ENCODE peak calls at places on chromosomes 7 and 10, in six cellular contexts. V is fibroblast of pulmonary artery, U is suprapubic skin, S is GM20000, O is cardiac fibroblast, K is neural crest cell. H is an unnamed sample.

GRCh38 chr7:38463277-38464224 is 167.6 kb downstream of the AMPH start:
- DNase-seq in V (peak), U (no peak), S (peak), O (peak), K (no peak), H (peak)

GRCh38 chr7:154842608-154843007 is 160.3 kb downstream of the PAXIP1 start:
- DNase-seq in V (no peak), U (no peak), S (no peak), O (no peak), K (no peak), H (no peak)

GRCh38 chr10:32337343-32337742 is 9.6 kb downstream of the EPC1 start:
- DNase-seq in V (no peak), U (no peak), S (no peak), O (no peak), K (no peak), H (no peak)

GRCh38 chr7:15822123-15822495 is 135.6 kb upstream of the MEOX2 start:
- DNase-seq in V (no peak), U (no peak), S (no peak), O (no peak), K (no peak), H (no peak)

GRCh38 chr10:107653832-107654287 is 489.4 kb upstream of the SORCS1 start:
- DNase-seq in V (peak), U (no peak), S (peak), O (peak), K (no peak), H (no peak)

GRCh38 chr7:100493476-100494264 is 9.9 kb downstream of the NYAP1 start:
- DNase-seq in V (no peak), U (no peak), S (peak), O (no peak), K (no peak), H (peak)

GRCh38 chr7:143069912-143070500 is 17.9 kb downstream of the OR6V1 start:
- DNase-seq in V (no peak), U (no peak), S (no peak), O (no peak), K (no peak), H (no peak)

GRCh38 chr10:125005312-125006187 is 63.6 kb downstream of the ZRANB1 start:
- DNase-seq in V (no peak), U (peak), S (no peak), O (no peak), K (no peak), H (no peak)

GRCh38 chr7:147012670-147013069 is 896.1 kb downstream of the CNTNAP2 start:
- DNase-seq in V (no peak), U (no peak), S (no peak), O (no peak), K (no peak), H (no peak)

GRCh38 chr10:7560519-7560918 is 106.2 kb downstream of the ITIH5 start:
- DNase-seq in V (no peak), U (no peak), S (no peak), O (no peak), K (no peak), H (no peak)

GRCh38 chr10:90890347-90890746 is 18.6 kb downstream of the RPP30 start:
- DNase-seq in V (no peak), U (no peak), S (no peak), O (no peak), K (no peak), H (no peak)

GRCh38 chr7:157768198-157768597 is 431.4 kb downstream of the DNAJB6 start:
- DNase-seq in V (no peak), U (no peak), S (no peak), O (no peak), K (no peak), H (no peak)

GRCh38 chr7:157766098-157766497 is 429.3 kb downstream of the DNAJB6 start:
- DNase-seq in V (no peak), U (no peak), S (no peak), O (no peak), K (no peak), H (no peak)

GRCh38 chr7:157769870-157770213 is 433.0 kb downstream of the DNAJB6 start:
- DNase-seq in V (no peak), U (no peak), S (no peak), O (no peak), K (no peak), H (no peak)

GRCh38 chr7:157769016-157769869 is 432.4 kb downstream of the DNAJB6 start:
- DNase-seq in V (no peak), U (no peak), S (no peak), O (no peak), K (no peak), H (no peak)

DNA sequence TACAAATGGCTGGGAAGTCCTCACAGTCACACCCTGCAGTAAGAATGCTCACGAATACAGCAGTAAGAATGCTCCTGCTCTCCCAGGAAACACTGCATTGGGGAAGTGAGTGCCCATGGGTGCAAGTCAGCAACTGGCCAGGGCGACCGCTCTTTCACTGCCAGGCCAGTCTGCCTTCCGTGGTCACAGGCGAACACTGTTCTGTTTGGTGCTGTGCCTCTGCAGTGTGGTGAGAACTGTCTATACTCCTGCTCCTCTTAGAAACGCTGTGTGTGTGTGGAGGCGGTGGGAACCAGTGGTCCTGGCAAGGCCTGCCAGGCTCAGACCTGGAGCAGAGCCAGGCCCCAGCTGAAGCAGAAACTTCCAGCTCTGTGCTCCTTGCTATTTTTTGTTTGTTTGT is 430.7 kb downstream of the DNAJB6 start:
- DNase-seq in V (no peak), U (no peak), S (no peak), O (no peak), K (no peak), H (no peak)
- TF ChIP-seq CTCF in V (no peak), U (no peak), S (no peak), O (no peak), K (no peak), H (no peak)

DNA sequence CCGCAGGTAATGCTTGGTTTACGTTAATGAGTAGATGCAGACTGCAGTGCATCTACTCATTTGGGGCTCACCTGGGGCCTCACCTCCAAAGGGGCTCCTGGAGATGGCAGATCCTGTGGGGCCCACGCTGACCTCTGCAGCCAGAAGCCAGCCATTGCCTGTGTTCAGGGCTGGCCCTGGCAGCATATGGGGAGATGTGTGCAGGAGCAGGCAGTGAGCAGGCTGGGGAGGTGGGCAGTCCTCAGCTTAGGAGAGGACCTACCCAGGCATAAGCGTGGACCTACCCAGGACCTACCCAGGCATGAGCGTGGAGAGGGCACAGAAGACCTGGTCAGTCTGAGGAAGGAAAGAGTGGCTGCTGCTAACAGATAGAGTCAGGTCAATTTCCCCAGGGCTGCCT is 178.5 kb downstream of the PTPRN2 start:
- DNase-seq in V (no peak), U (no peak), S (no peak), O (no peak), K (no peak), H (no peak)
- TF ChIP-seq CTCF in V (no peak), U (no peak), S (no peak), O (no peak), K (no peak), H (no peak)

GRCh38 chr7:98283127-98283886 is 1.8 kb downstream of the BRI3 start:
- DNase-seq in V (peak), U (no peak), S (no peak), O (peak), K (no peak), H (no peak)

GRCh38 chr7:98286093-98286525 is 4.6 kb downstream of the BRI3 start:
- DNase-seq in V (peak), U (peak), S (no peak), O (peak), K (no peak), H (peak)

GRCh38 chr7:98283887-98284222 is 2.4 kb downstream of the BRI3 start:
- DNase-seq in V (no peak), U (no peak), S (no peak), O (no peak), K (no peak), H (no peak)

GRCh38 chr7:98285132-98286092 is 3.9 kb downstream of the BRI3 start:
- DNase-seq in V (no peak), U (no peak), S (no peak), O (no peak), K (no peak), H (no peak)

DNA sequence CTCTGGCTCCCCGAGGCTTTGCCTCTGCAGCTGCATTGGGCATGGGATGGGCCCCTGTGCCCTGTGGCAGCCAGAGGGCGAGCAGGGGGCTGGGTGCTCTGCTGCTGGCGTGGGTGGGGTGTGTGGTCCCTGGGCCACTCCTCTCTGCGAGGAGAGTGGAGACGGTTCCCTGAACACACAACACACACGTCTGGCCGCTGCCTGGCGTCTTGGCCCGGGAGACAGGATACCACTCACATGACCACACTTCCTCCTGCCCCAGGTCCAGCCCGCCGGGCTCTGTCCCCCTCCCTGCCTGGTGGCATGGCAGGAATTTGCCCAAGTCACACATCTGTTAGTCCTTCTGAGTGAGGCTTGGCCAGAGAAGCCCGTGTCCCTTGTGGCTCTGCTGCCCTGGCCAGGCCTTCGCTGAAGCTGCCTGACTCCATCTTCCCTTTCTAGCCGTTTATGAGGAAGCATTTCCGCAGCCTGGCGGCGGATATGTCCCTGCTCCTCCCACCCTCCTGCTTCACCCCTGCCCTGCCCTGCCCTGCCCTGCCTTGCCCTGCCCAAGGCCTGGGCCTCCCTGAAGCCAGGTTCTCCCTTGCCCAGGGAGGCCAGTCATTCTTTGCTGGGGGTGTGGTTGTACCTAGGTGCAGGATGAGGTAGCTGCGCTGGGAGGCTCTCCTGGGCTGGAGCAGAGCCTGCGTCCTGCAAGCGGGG is 3.0 kb downstream of the BRI3 start:
- DNase-seq in V (peak), U (no peak), S (no peak), O (peak), K (no peak), H (peak)
- TF ChIP-seq CTCF in V (no peak), U (no peak), S (no peak), O (no peak), K (no peak), H (no peak)

DNA sequence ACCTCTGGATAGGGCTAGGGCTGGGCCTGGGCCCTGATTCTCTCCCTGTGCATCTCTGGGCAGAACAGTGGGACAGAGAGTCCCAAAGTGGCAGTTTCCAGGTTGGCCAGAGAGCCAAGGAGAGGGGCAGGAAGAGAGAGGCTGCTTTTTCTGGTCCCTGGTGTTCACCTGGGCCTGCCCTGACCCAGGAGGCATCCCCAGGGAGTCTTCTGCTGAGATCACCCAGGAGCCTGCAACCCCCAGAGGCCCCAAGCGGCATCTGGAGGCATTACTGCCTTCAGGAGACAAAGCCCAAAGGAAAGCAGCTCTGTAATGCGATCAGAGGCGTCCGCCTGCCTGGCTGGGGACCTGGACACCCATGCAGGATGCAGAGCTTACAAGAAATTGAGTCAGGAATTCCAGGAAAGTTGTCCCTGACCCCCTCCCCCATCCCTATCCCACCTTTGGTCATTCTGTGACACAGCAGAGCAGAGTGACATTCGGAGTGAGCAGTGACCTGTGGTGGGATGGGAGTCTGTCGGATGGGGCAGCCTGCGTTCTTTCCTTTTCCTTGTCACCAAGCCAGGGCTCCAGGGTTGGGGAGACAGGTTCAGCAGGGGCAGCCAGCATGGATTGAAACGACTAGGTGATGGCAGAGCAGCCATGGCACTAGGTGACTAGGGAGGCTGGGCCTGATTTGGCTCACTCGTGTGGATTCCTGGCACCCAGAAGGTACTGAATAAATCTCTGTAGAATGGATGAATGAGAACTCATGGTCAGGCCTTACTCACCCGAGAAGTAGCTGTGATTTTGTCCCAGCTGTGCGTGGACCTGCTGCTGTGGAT is 10.4 kb downstream of the UNC5B start:
- DNase-seq in V (no peak), U (no peak), S (no peak), O (no peak), K (no peak), H (no peak)
- TF ChIP-seq CTCF in V (no peak), U (no peak), S (no peak), O (no peak), K (peak), H (no peak)

H was measured in Calu3.